ENCODE peak calls at places on chromosomes 7 and 10, in nine cellular contexts. W is heart left ventricle; E is astrocyte of the hippocampus; S is activated CD4-positive, alpha-beta T cell treated with anti-CD3 and anti-CD28 coated beads, Interleukin-2, amount 50 U/mL, for 48 hours; U is renal cortical epithelial cell; L is HT-29; I is HCT116; B is AG08395; H is GM18507. G is an unnamed sample.
A peak's percentile ranks its signal among the peaks of the same experiment; 100 is the strongest.

GRCh38 chr10:131851332-131851731 is 49.5 kb upstream of the PPP2R2D start:
- DNase-seq in W (no peak), E (no peak), S (no peak), U (no peak), L (no peak), I (no peak), B (no peak), H (no peak), G (no peak)

GRCh38 chr7:69430502-69431145 is 167.7 kb upstream of the AUTS2 start:
- DNase-seq in W (peak; percentile 38), E (peak; percentile 53), S (no peak), U (no peak), L (no peak), I (no peak), B (no peak), H (no peak), G (no peak)

GRCh38 chr10:34407227-34407626 is 407.9 kb downstream of the PARD3 start:
- DNase-seq in W (peak; percentile 73), E (no peak), S (no peak), U (peak; percentile 41), L (peak; percentile 62), I (no peak), B (no peak), H (no peak), G (no peak)

GRCh38 chr10:69389827-69390490 is 26.8 kb downstream of the TACR2 start:
- DNase-seq in W (no peak), E (peak; percentile 64), S (no peak), U (peak; percentile 38), L (peak; percentile 42), I (no peak), B (peak; percentile 46), H (no peak), G (no peak)

GRCh38 chr7:74452748-74453320 is 872 bp upstream of the GTF2IRD1 start:
- DNase-seq in W (no peak), E (no peak), S (peak; percentile 37), U (peak; percentile 62), L (no peak), I (no peak), B (peak; percentile 55), H (no peak), G (no peak)

GRCh38 chr7:2680792-2681490 is 7.1 kb upstream of the AMZ1 start:
- DNase-seq in W (peak; percentile 82), E (peak; percentile 80), S (peak; percentile 76), U (peak; percentile 33), L (peak; percentile 89), I (peak; percentile 56), B (peak; percentile 88), H (peak; percentile 54), G (peak; percentile 88)

GRCh38 chr10:86969421-86970041 is 1.2 kb downstream of the ADIRF start:
- DNase-seq in W (peak; percentile 58), E (no peak), S (no peak), U (no peak), L (no peak), I (no peak), B (peak; percentile 50), H (no peak), G (peak; percentile 75)

GRCh38 chr10:5314866-5315265 is 49.9 kb upstream of the UCN3 start:
- DNase-seq in W (no peak), E (no peak), S (no peak), U (peak; percentile 33), L (peak; percentile 58), I (no peak), B (no peak), H (no peak), G (no peak)

GRCh38 chr10:420154-421121 is 269.0 kb downstream of the DIP2C start:
- DNase-seq in W (no peak), E (peak; percentile 26), S (no peak), U (no peak), L (no peak), I (no peak), B (no peak), H (no peak), G (no peak)

GRCh38 chr7:98300595-98301372 is 19.3 kb downstream of the BRI3 start:
- DNase-seq in W (no peak), E (no peak), S (no peak), U (no peak), L (no peak), I (no peak), B (no peak), H (no peak), G (no peak)

GRCh38 chr7:43735802-43736603 is 6.7 kb upstream of the COA1 start:
- DNase-seq in W (no peak), E (peak; percentile 15), S (peak; percentile 67), U (no peak), L (no peak), I (no peak), B (no peak), H (no peak), G (no peak)

GRCh38 chr7:116258734-116259133 is 48.4 kb downstream of the TES start:
- DNase-seq in W (no peak), E (peak; percentile 80), S (no peak), U (peak; percentile 54), L (peak; percentile 77), I (peak; percentile 48), B (peak; percentile 47), H (peak; percentile 9), G (no peak)

GRCh38 chr7:79787623-79788022 is 334.2 kb upstream of the MAGI2 start:
- DNase-seq in W (no peak), E (peak; percentile 78), S (no peak), U (peak; percentile 1), L (no peak), I (no peak), B (no peak), H (no peak), G (no peak)

GRCh38 chr7:107109955-107110354 is 58.8 kb upstream of the HBP1 start:
- DNase-seq in W (no peak), E (no peak), S (no peak), U (no peak), L (no peak), I (no peak), B (no peak), H (no peak), G (no peak)